ENCODE peak calls at places on chromosomes 3 and 15, in four cellular contexts. W, J, K and T are unnamed samples.
A peak's percentile ranks its signal among the peaks of the same experiment; 100 is the strongest.

GRCh38 chr3:119731545-119732343 is 28.9 kb downstream of the CFAP91 start:
- DNase-seq in W (no peak), J (peak; percentile 47), K (no peak), T (no peak)

GRCh38 chr15:68316061-68316804 is 38.7 kb downstream of the FEM1B start:
- DNase-seq in W (no peak), J (no peak), K (peak; percentile 35), T (no peak)

GRCh38 chr15:67024322-67024997 is 40.9 kb upstream of the SMAD3 start:
- DNase-seq in W (peak; percentile 94), J (peak; percentile 95), K (peak; percentile 86), T (no peak)

GRCh38 chr3:185328324-185329004 is 34.5 kb upstream of the MAP3K13 start:
- DNase-seq in W (no peak), J (no peak), K (no peak), T (no peak)

GRCh38 chr3:18119866-18120265 is 305.3 kb downstream of the SATB1 start:
- DNase-seq in W (no peak), J (no peak), K (no peak), T (no peak)

GRCh38 chr3:115692887-115693524 is 69.7 kb downstream of the GAP43 start:
- DNase-seq in W (peak; percentile 71), J (peak; percentile 55), K (peak; percentile 65), T (peak; percentile 75)

GRCh38 chr3:190557311-190557710 is 43.4 kb downstream of the IL1RAP start:
- DNase-seq in W (no peak), J (no peak), K (no peak), T (no peak)

GRCh38 chr3:126057547-126057819 is 26.4 kb downstream of the SLC41A3 start:
- DNase-seq in W (no peak), J (no peak), K (no peak), T (no peak)

GRCh38 chr3:195356151-195357086 is 85.5 kb upstream of the XXYLT1 start:
- DNase-seq in W (no peak), J (peak; percentile 19), K (no peak), T (no peak)

DNA sequence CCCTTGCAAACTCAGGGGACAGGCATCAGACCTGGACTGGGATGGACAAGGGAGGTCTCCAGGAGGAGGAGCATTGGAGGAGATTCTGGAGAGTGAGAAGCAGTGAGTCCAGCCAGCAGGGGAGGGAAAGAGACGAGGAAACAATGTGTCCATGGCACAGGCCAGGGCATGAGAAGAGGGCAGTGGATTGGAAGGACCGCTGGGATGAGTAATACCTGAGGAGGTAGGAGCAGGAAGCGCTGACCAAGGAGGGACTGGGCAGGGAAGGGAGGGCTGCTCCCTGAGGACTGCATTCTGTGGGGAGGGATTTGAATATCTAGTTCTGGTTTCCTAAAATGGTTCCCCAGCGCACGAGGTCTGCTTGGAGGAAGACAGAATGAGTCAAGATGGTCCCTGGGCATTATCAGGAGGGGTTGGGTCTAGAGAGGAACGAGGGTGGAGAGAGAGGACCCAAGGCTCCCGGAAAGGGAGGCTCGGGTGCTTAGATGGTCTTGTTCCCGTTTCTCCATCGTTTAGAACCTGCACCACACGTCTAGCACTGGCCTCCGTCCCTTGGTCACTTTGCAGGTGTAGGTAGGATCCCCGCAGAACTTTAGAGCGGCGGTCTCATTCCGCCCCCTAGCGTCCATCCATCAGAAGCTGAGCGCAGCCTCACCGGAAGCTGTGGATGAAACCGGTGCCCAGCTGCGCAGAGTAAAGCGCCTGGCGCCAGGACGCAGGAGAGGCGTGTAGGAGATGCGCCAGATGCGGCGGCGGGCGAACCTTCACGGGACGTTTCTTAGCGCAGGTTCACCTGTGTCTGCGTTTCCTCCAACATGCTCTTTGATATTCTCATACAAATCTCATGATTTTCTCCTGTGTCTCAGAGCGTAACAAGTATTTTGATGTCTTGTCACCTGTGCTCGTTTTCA is 190.7 kb upstream of the NDN start:
- DNase-seq in W (peak; percentile 7), J (peak; percentile 4), K (peak; percentile 42), T (peak; percentile 17)
- TF ChIP-seq CTCF in W (peak; percentile 56), J (peak; percentile 55), K (peak; percentile 51), T (no peak)

GRCh38 chr15:37133619-37134018 is 33.3 kb upstream of the MEIS2 start:
- DNase-seq in W (no peak), J (peak; percentile 41), K (no peak), T (no peak)

GRCh38 chr15:37136666-37137065 is 36.3 kb upstream of the MEIS2 start:
- DNase-seq in W (no peak), J (peak; percentile 30), K (no peak), T (no peak)

GRCh38 chr15:37134244-37134643 is 33.9 kb upstream of the MEIS2 start:
- DNase-seq in W (no peak), J (no peak), K (no peak), T (no peak)

GRCh38 chr15:37134699-37135131 is 34.4 kb upstream of the MEIS2 start:
- DNase-seq in W (peak; percentile 50), J (peak; percentile 41), K (no peak), T (no peak)

GRCh38 chr15:37135225-37135624 is 34.9 kb upstream of the MEIS2 start:
- DNase-seq in W (peak; percentile 17), J (no peak), K (no peak), T (no peak)
- TF ChIP-seq CTCF in W (no peak), J (peak; percentile 32), K (no peak), T (no peak)

GRCh38 chr3:65828706-65829105 is 210.0 kb downstream of the MAGI1 start:
- DNase-seq in W (no peak), J (peak; percentile 82), K (no peak), T (no peak)

GRCh38 chr3:65829228-65829627 is 209.5 kb downstream of the MAGI1 start:
- DNase-seq in W (no peak), J (peak; percentile 47), K (no peak), T (no peak)

GRCh38 chr3:65833761-65834505 is 204.8 kb downstream of the MAGI1 start:
- DNase-seq in W (no peak), J (peak; percentile 87), K (no peak), T (no peak)

GRCh38 chr3:65830948-65831732 is 207.6 kb downstream of the MAGI1 start:
- DNase-seq in W (no peak), J (peak; percentile 59), K (no peak), T (no peak)

DNA sequence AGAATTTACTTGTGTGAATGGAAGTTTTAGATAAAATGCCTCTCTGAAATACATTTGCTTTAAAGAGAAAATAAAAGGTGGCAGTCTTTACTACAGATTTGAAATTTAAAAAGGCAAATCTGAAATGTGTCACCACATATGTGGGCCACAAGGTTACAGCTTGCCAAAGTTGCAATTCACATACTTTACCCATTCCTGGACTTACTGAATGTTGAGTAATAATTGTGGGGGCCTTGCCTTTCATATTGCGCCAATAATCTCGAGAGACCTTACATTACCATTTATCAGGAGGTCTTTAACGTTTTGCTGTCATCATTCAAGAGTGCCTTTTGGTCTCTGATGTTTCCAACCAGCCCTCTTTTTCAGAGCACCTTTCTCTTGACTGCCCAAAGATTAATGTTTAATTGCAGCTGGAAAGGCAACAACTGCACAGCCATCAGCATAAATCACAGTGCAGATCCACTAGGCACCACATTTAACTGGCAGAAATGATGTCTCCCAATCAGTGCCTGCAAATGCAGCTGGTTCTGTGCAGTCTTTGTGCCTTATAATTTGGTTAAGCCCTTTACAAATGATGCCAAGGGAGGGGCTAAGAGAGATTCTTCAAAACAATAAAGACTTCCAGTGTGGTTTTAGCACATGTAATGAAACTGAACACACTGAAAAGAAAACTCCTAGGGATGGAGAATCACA is 206.8 kb downstream of the MAGI1 start:
- DNase-seq in W (no peak), J (peak; percentile 96), K (no peak), T (no peak)
- TF ChIP-seq CTCF in W (no peak), J (no peak), K (no peak), T (no peak)

GRCh38 chr3:31880020-31880419 is 101.0 kb downstream of the OSBPL10 start:
- DNase-seq in W (no peak), J (no peak), K (no peak), T (no peak)
- TF ChIP-seq CTCF in W (peak; percentile 42), J (no peak), K (no peak), T (no peak)

DNA sequence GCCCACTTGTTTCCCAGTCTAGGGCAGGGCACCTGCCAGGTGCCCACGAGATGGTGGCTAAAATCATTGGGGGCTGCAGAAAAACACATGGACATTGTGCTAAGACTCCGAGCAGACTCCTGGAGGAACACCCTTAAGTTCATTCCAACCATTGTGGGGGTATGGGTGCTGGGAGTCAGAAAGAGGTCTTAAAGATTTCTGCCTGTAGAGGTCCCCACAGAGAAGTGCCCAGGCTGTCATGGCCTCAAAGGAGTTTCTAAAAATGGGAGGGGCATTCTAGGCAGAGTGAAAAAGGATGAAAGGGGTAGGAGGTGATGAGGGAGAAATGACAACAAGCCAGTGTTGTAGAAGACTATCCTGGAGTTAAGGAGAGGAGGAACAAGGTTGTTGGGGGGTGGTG is 17.1 kb downstream of the RBP1 start:
- DNase-seq in W (no peak), J (no peak), K (no peak), T (no peak)
- TF ChIP-seq CTCF in W (no peak), J (no peak), K (no peak), T (no peak)

GRCh38 chr3:10703875-10704274 is 112.2 kb upstream of the SLC6A11 start:
- DNase-seq in W (no peak), J (peak; percentile 54), K (no peak), T (no peak)
- TF ChIP-seq CTCF in W (no peak), J (peak; percentile 9), K (no peak), T (no peak)